ENCODE peak calls at places on chromosomes 16 and 17, in seven cellular contexts. One of them, this sample, is unnamed.

GRCh38 chr17:688100-688989 is 26.3 kb downstream of the VPS53 start:
- DNase-seq in left ventricle myocardium inferior: no peak
- DNase-seq in HFFc6: no peak
- DNase-seq in glutamatergic neuron: no peak
- DNase-seq in activated T-cell treated with anti-CD3 and anti-CD28 coated beads, Interleukin-2, amount 50 U/mL, for 48 hours: no peak
- DNase-seq in left colon: peak
- DNase-seq in KBM-7: peak
- DNase-seq in this sample: no peak

GRCh38 chr16:66677179-66677578 is 19.4 kb downstream of the CMTM4 start:
- DNase-seq in left ventricle myocardium inferior: no peak
- DNase-seq in HFFc6: no peak
- DNase-seq in glutamatergic neuron: no peak
- DNase-seq in activated T-cell treated with anti-CD3 and anti-CD28 coated beads, Interleukin-2, amount 50 U/mL, for 48 hours: no peak
- DNase-seq in left colon: no peak
- DNase-seq in KBM-7: no peak
- DNase-seq in this sample: no peak

GRCh38 chr17:63949576-63950250 is 17.6 kb upstream of the CD79B start:
- DNase-seq in left ventricle myocardium inferior: no peak
- DNase-seq in HFFc6: no peak
- DNase-seq in glutamatergic neuron: no peak
- DNase-seq in activated T-cell treated with anti-CD3 and anti-CD28 coated beads, Interleukin-2, amount 50 U/mL, for 48 hours: no peak
- DNase-seq in left colon: no peak
- DNase-seq in KBM-7: no peak
- DNase-seq in this sample: no peak

GRCh38 chr17:40522250-40522960 is 21.0 kb upstream of the TNS4 start:
- DNase-seq in left ventricle myocardium inferior: no peak
- DNase-seq in HFFc6: no peak
- DNase-seq in glutamatergic neuron: no peak
- DNase-seq in activated T-cell treated with anti-CD3 and anti-CD28 coated beads, Interleukin-2, amount 50 U/mL, for 48 hours: no peak
- DNase-seq in left colon: no peak
- DNase-seq in KBM-7: no peak
- DNase-seq in this sample: no peak

GRCh38 chr17:78448356-78448993 is 70.0 kb downstream of the PGS1 start:
- DNase-seq in left ventricle myocardium inferior: no peak
- DNase-seq in HFFc6: no peak
- DNase-seq in glutamatergic neuron: no peak
- DNase-seq in activated T-cell treated with anti-CD3 and anti-CD28 coated beads, Interleukin-2, amount 50 U/mL, for 48 hours: no peak
- DNase-seq in left colon: no peak
- DNase-seq in KBM-7: peak
- DNase-seq in this sample: no peak

GRCh38 chr16:24950275-24950674 is 64.9 kb downstream of the ARHGAP17 start:
- DNase-seq in left ventricle myocardium inferior: no peak
- DNase-seq in HFFc6: peak
- DNase-seq in glutamatergic neuron: no peak
- DNase-seq in activated T-cell treated with anti-CD3 and anti-CD28 coated beads, Interleukin-2, amount 50 U/mL, for 48 hours: no peak
- DNase-seq in left colon: no peak
- DNase-seq in KBM-7: no peak
- DNase-seq in this sample: no peak

GRCh38 chr16:72979974-72980373 is 68.0 kb downstream of the ZFHX3 start:
- DNase-seq in left ventricle myocardium inferior: no peak
- DNase-seq in HFFc6: no peak
- DNase-seq in glutamatergic neuron: no peak
- DNase-seq in activated T-cell treated with anti-CD3 and anti-CD28 coated beads, Interleukin-2, amount 50 U/mL, for 48 hours: no peak
- DNase-seq in left colon: no peak
- DNase-seq in KBM-7: no peak
- DNase-seq in this sample: no peak

GRCh38 chr17:17365476-17366110 is 62.4 kb downstream of the NT5M start:
- DNase-seq in left ventricle myocardium inferior: no peak
- DNase-seq in HFFc6: no peak
- DNase-seq in glutamatergic neuron: peak
- DNase-seq in activated T-cell treated with anti-CD3 and anti-CD28 coated beads, Interleukin-2, amount 50 U/mL, for 48 hours: no peak
- DNase-seq in left colon: no peak
- DNase-seq in KBM-7: peak
- DNase-seq in this sample: no peak

GRCh38 chr17:74389937-74390679 is 22.8 kb downstream of the GPR142 start:
- DNase-seq in left ventricle myocardium inferior: no peak
- DNase-seq in HFFc6: no peak
- DNase-seq in glutamatergic neuron: no peak
- DNase-seq in activated T-cell treated with anti-CD3 and anti-CD28 coated beads, Interleukin-2, amount 50 U/mL, for 48 hours: no peak
- DNase-seq in left colon: no peak
- DNase-seq in KBM-7: no peak
- DNase-seq in this sample: no peak

GRCh38 chr16:58829096-58829495 is 95.0 kb upstream of the GOT2 start:
- DNase-seq in left ventricle myocardium inferior: no peak
- DNase-seq in HFFc6: no peak
- DNase-seq in glutamatergic neuron: no peak
- DNase-seq in activated T-cell treated with anti-CD3 and anti-CD28 coated beads, Interleukin-2, amount 50 U/mL, for 48 hours: no peak
- DNase-seq in left colon: no peak
- DNase-seq in KBM-7: no peak
- DNase-seq in this sample: no peak

GRCh38 chr16:3576211-3576610 is 992 bp downstream of the NLRC3 start:
- DNase-seq in left ventricle myocardium inferior: no peak
- DNase-seq in HFFc6: no peak
- DNase-seq in glutamatergic neuron: no peak
- DNase-seq in activated T-cell treated with anti-CD3 and anti-CD28 coated beads, Interleukin-2, amount 50 U/mL, for 48 hours: peak
- DNase-seq in left colon: no peak
- DNase-seq in KBM-7: no peak
- DNase-seq in this sample: no peak

GRCh38 chr17:82127704-82128103 is 29.7 kb upstream of the FASN start:
- DNase-seq in left ventricle myocardium inferior: no peak
- DNase-seq in HFFc6: no peak
- DNase-seq in glutamatergic neuron: peak
- DNase-seq in activated T-cell treated with anti-CD3 and anti-CD28 coated beads, Interleukin-2, amount 50 U/mL, for 48 hours: no peak
- DNase-seq in left colon: no peak
- DNase-seq in KBM-7: no peak
- DNase-seq in this sample: no peak

GRCh38 chr17:29565643-29566472 is 979 bp downstream of the ABHD15 start:
- DNase-seq in left ventricle myocardium inferior: no peak
- DNase-seq in HFFc6: no peak
- DNase-seq in glutamatergic neuron: no peak
- DNase-seq in activated T-cell treated with anti-CD3 and anti-CD28 coated beads, Interleukin-2, amount 50 U/mL, for 48 hours: peak
- DNase-seq in left colon: no peak
- DNase-seq in KBM-7: peak
- DNase-seq in this sample: peak

GRCh38 chr17:59401725-59402124 is 70.3 kb downstream of the YPEL2 start:
- DNase-seq in left ventricle myocardium inferior: no peak
- DNase-seq in HFFc6: no peak
- DNase-seq in glutamatergic neuron: no peak
- DNase-seq in activated T-cell treated with anti-CD3 and anti-CD28 coated beads, Interleukin-2, amount 50 U/mL, for 48 hours: no peak
- DNase-seq in left colon: no peak
- DNase-seq in KBM-7: no peak
- DNase-seq in this sample: no peak

GRCh38 chr17:77200711-77201110 is 59.9 kb downstream of the SEC14L1 start:
- DNase-seq in left ventricle myocardium inferior: no peak
- DNase-seq in HFFc6: no peak
- DNase-seq in glutamatergic neuron: no peak
- DNase-seq in activated T-cell treated with anti-CD3 and anti-CD28 coated beads, Interleukin-2, amount 50 U/mL, for 48 hours: no peak
- DNase-seq in left colon: no peak
- DNase-seq in KBM-7: no peak
- DNase-seq in this sample: no peak

GRCh38 chr17:69048634-69049033 is 12.1 kb downstream of the ABCA9 start:
- DNase-seq in left ventricle myocardium inferior: no peak
- DNase-seq in HFFc6: no peak
- DNase-seq in glutamatergic neuron: no peak
- DNase-seq in activated T-cell treated with anti-CD3 and anti-CD28 coated beads, Interleukin-2, amount 50 U/mL, for 48 hours: no peak
- DNase-seq in left colon: no peak
- DNase-seq in KBM-7: no peak
- DNase-seq in this sample: no peak

GRCh38 chr17:32111141-32111771 is 31.0 kb upstream of the RHOT1 start:
- DNase-seq in left ventricle myocardium inferior: peak
- DNase-seq in HFFc6: peak
- DNase-seq in glutamatergic neuron: peak
- DNase-seq in activated T-cell treated with anti-CD3 and anti-CD28 coated beads, Interleukin-2, amount 50 U/mL, for 48 hours: peak
- DNase-seq in left colon: no peak
- DNase-seq in KBM-7: peak
- DNase-seq in this sample: peak

GRCh38 chr17:18093616-18094408 is 6.1 kb downstream of the DRG2 start:
- DNase-seq in left ventricle myocardium inferior: peak
- DNase-seq in HFFc6: peak
- DNase-seq in glutamatergic neuron: no peak
- DNase-seq in activated T-cell treated with anti-CD3 and anti-CD28 coated beads, Interleukin-2, amount 50 U/mL, for 48 hours: no peak
- DNase-seq in left colon: no peak
- DNase-seq in KBM-7: peak
- DNase-seq in this sample: no peak

GRCh38 chr17:78990349-78991016 is 10.8 kb upstream of the LGALS3BP start:
- DNase-seq in left ventricle myocardium inferior: peak
- DNase-seq in HFFc6: no peak
- DNase-seq in glutamatergic neuron: no peak
- DNase-seq in activated T-cell treated with anti-CD3 and anti-CD28 coated beads, Interleukin-2, amount 50 U/mL, for 48 hours: no peak
- DNase-seq in left colon: no peak
- DNase-seq in KBM-7: no peak
- DNase-seq in this sample: no peak

GRCh38 chr16:26985100-26986065 is 81.3 kb upstream of the C16orf82 start:
- DNase-seq in left ventricle myocardium inferior: no peak
- DNase-seq in HFFc6: no peak
- DNase-seq in glutamatergic neuron: no peak
- DNase-seq in activated T-cell treated with anti-CD3 and anti-CD28 coated beads, Interleukin-2, amount 50 U/mL, for 48 hours: no peak
- DNase-seq in left colon: no peak
- DNase-seq in KBM-7: no peak
- DNase-seq in this sample: no peak

GRCh38 chr16:81900014-81900413 is 111.3 kb downstream of the SDR42E1 start:
- DNase-seq in left ventricle myocardium inferior: no peak
- DNase-seq in HFFc6: no peak
- DNase-seq in glutamatergic neuron: no peak
- DNase-seq in activated T-cell treated with anti-CD3 and anti-CD28 coated beads, Interleukin-2, amount 50 U/mL, for 48 hours: no peak
- DNase-seq in left colon: no peak
- DNase-seq in KBM-7: no peak
- DNase-seq in this sample: no peak

GRCh38 chr17:65867014-65867413 is 305.6 kb upstream of the AXIN2 start:
- DNase-seq in left ventricle myocardium inferior: no peak
- DNase-seq in HFFc6: no peak
- DNase-seq in glutamatergic neuron: no peak
- DNase-seq in activated T-cell treated with anti-CD3 and anti-CD28 coated beads, Interleukin-2, amount 50 U/mL, for 48 hours: no peak
- DNase-seq in left colon: no peak
- DNase-seq in KBM-7: no peak
- DNase-seq in this sample: no peak

GRCh38 chr16:19595043-19595767 is 39.7 kb downstream of the VPS35L start:
- DNase-seq in left ventricle myocardium inferior: peak
- DNase-seq in HFFc6: peak
- DNase-seq in glutamatergic neuron: no peak
- DNase-seq in activated T-cell treated with anti-CD3 and anti-CD28 coated beads, Interleukin-2, amount 50 U/mL, for 48 hours: no peak
- DNase-seq in left colon: no peak
- DNase-seq in KBM-7: no peak
- DNase-seq in this sample: no peak

GRCh38 chr16:16062023-16062932 is 112.9 kb downstream of the ABCC1 start:
- DNase-seq in left ventricle myocardium inferior: peak
- DNase-seq in HFFc6: no peak
- DNase-seq in glutamatergic neuron: no peak
- DNase-seq in activated T-cell treated with anti-CD3 and anti-CD28 coated beads, Interleukin-2, amount 50 U/mL, for 48 hours: no peak
- DNase-seq in left colon: peak
- DNase-seq in KBM-7: peak
- DNase-seq in this sample: no peak

This sample was measured in NCI-H1930.